ENCODE peak calls at places on chromosome 2, in nine cellular contexts. A is NCI-H1694 treated with DMSO at 0.1 percent for 48 hours; J is stimulated activated CD8-positive, alpha-beta memory T cell treated with anti-CD3 and anti-CD28 coated beads, Interleukin-4, amount 100 ng/mL, for 4 hours; D is NCI-H774; M is CD4-positive, CD25-positive, alpha-beta regulatory T cell; V is activated CD8-positive, alpha-beta memory T cell treated with anti-CD3 and anti-CD28 coated beads for 1 hour; I is esophagus squamous epithelium; E is ACHN; B is GM12865. O is an unnamed sample.

GRCh38 chr2:232481322-232482140 is 6.1 kb downstream of the ECEL1 start:
- DNase-seq in A (no peak), V (no peak), D (no peak), B (no peak), J (no peak), E (no peak), I (no peak), M (no peak), O (no peak)

GRCh38 chr2:239152239-239152915 is 248.4 kb downstream of the HDAC4 start:
- DNase-seq in D (no peak), B (no peak), M (no peak), I (no peak), A (no peak), V (no peak), J (no peak), E (no peak), O (no peak)

GRCh38 chr2:216658702-216659231 is 25.5 kb downstream of the IGFBP2 start:
- DNase-seq in A (no peak), V (no peak), M (no peak), B (no peak), J (no peak), I (no peak), D (no peak), E (no peak), O (no peak)

GRCh38 chr2:72293620-72294019 is 146.0 kb upstream of the CYP26B1 start:
- DNase-seq in J (no peak), M (no peak), I (no peak), E (no peak), D (no peak), V (no peak), A (no peak), B (no peak), O (no peak)

GRCh38 chr2:112938904-112939303 is 27.9 kb downstream of the IL37 start:
- DNase-seq in D (no peak), M (no peak), V (no peak), J (no peak), A (no peak), E (peak), I (no peak), B (no peak), O (no peak)

GRCh38 chr2:29747786-29748470 is 173.5 kb downstream of the ALK start:
- DNase-seq in M (no peak), E (peak), J (no peak), I (no peak), B (no peak), A (peak), V (no peak), D (no peak), O (peak)

GRCh38 chr2:160417745-160418397 is 75.7 kb downstream of the RBMS1 start:
- DNase-seq in I (no peak), M (no peak), E (no peak), B (no peak), A (no peak), D (no peak), V (no peak), J (no peak), O (peak)

GRCh38 chr2:237888389-237888788 is 29.0 kb downstream of the RAMP1 start:
- DNase-seq in A (no peak), E (no peak), V (no peak), D (no peak), B (no peak), J (no peak), M (no peak), I (no peak), O (no peak)

GRCh38 chr2:128736689-128737545 is 418.2 kb upstream of the HS6ST1 start:
- DNase-seq in B (peak), J (peak), V (peak), I (no peak), E (peak), D (peak), M (peak), A (peak), O (no peak)

GRCh38 chr2:241728627-241729026 is 5.8 kb upstream of the D2HGDH start:
- DNase-seq in J (no peak), B (no peak), M (no peak), E (no peak), I (no peak), A (no peak), V (no peak), D (no peak), O (no peak)

GRCh38 chr2:170235860-170236638 is 58.1 kb downstream of the MYO3B start:
- DNase-seq in E (peak), J (no peak), I (no peak), B (peak), V (no peak), D (peak), A (peak), M (no peak), O (no peak)

GRCh38 chr2:176710657-176711197 is 441.5 kb downstream of the MTX2 start:
- DNase-seq in J (no peak), V (no peak), E (no peak), B (no peak), I (no peak), M (no peak), D (no peak), A (no peak), O (peak)

GRCh38 chr2:127612111-127612822 is 33.7 kb upstream of the GPR17 start:
- DNase-seq in B (no peak), V (no peak), E (no peak), A (no peak), D (no peak), M (no peak), J (no peak), I (no peak), O (no peak)

GRCh38 chr2:131043199-131044077 is 49.8 kb downstream of the FAM168B start:
- DNase-seq in M (no peak), I (no peak), J (no peak), A (no peak), E (no peak), B (no peak), D (no peak), V (no peak), O (no peak)

GRCh38 chr2:67824196-67824595 is 238.6 kb downstream of the C1D start:
- DNase-seq in D (no peak), A (no peak), E (no peak), V (no peak), B (no peak), J (no peak), M (no peak), I (no peak), O (peak)

GRCh38 chr2:15638720-15639119 is 47.1 kb downstream of the DDX1 start:
- DNase-seq in B (no peak), M (no peak), D (no peak), I (no peak), V (no peak), A (no peak), J (no peak), E (no peak), O (peak)

GRCh38 chr2:107558295-107558694 is 268.4 kb upstream of the RGPD4 start:
- DNase-seq in A (no peak), V (no peak), J (no peak), B (no peak), I (no peak), E (no peak), D (no peak), M (no peak), O (no peak)

GRCh38 chr2:168136392-168136977 is 110.9 kb downstream of the STK39 start:
- DNase-seq in M (peak), I (no peak), A (peak), J (no peak), V (no peak), D (no peak), B (peak), E (peak), O (no peak)

GRCh38 chr2:121480826-121481225 is 49.9 kb upstream of the RNU4ATAC start:
- DNase-seq in E (peak), B (no peak), V (no peak), A (no peak), J (no peak), I (no peak), D (no peak), M (no peak), O (peak)

GRCh38 chr2:142347751-142348150 is 216.9 kb upstream of the LRP1B start:
- DNase-seq in B (no peak), E (no peak), D (no peak), J (no peak), I (no peak), A (no peak), V (no peak), M (no peak), O (no peak)

GRCh38 chr2:159961005-159961404 is 101.4 kb downstream of the PLA2R1 start:
- DNase-seq in D (no peak), E (no peak), A (no peak), I (no peak), J (no peak), B (no peak), V (no peak), M (no peak), O (no peak)

GRCh38 chr2:224379986-224380385 is 21.9 kb downstream of the FAM124B start:
- DNase-seq in M (no peak), V (no peak), B (no peak), J (no peak), I (no peak), E (no peak), D (no peak), A (no peak), O (no peak)

GRCh38 chr2:27638023-27638637 is 9.3 kb downstream of the GPN1 start:
- DNase-seq in J (no peak), I (no peak), D (no peak), V (no peak), E (no peak), B (no peak), A (no peak), M (no peak), O (peak)

GRCh38 chr2:105438104-105438929 is 39.5 kb upstream of the FHL2 start:
- DNase-seq in A (no peak), E (no peak), D (peak), I (no peak), B (no peak), J (no peak), V (no peak), M (no peak), O (peak)

GRCh38 chr2:83823238-83823637 is 635.8 kb downstream of the SUCLG1 start:
- DNase-seq in D (no peak), M (no peak), B (no peak), I (no peak), E (no peak), J (no peak), A (peak), V (no peak), O (no peak)

GRCh38 chr2:222813177-222813843 is 47.5 kb upstream of the ACSL3 start:
- DNase-seq in J (no peak), D (no peak), I (no peak), A (no peak), B (peak), E (no peak), M (no peak), V (no peak), O (no peak)

GRCh38 chr2:160214461-160215055 is 14.5 kb upstream of the ITGB6 start:
- DNase-seq in A (no peak), M (no peak), E (peak), J (no peak), B (no peak), D (no peak), I (no peak), V (no peak), O (peak)